ENCODE peak calls at places on chromosomes 6 and 20, in five cellular contexts. T is HT-29, B is fibroblast of the aortic adventitia, M is posterior cingulate gyrus, K is heart left ventricle. W is an unnamed sample.

GRCh38 chr6:138246650-138247440 is 28.6 kb upstream of the PBOV1 start:
- DNase-seq in T (no peak), B (no peak), M (no peak), K (no peak), W (no peak)

GRCh38 chr6:94548211-94548610 is 1029.1 kb upstream of the MANEA start:
- DNase-seq in T (no peak), B (no peak), M (no peak), K (no peak), W (no peak)

GRCh38 chr20:46690219-46691111 is 1.2 kb upstream of the TP53RK start:
- DNase-seq in T (no peak), B (peak; percentile 28), M (no peak), K (no peak), W (no peak)

GRCh38 chr6:46772038-46772437 is 21.2 kb upstream of the MEP1A start:
- DNase-seq in T (no peak), B (no peak), M (no peak), K (no peak), W (no peak)

GRCh38 chr6:13910443-13910842 is 14.3 kb upstream of the RNF182 start:
- DNase-seq in T (no peak), B (no peak), M (no peak), K (no peak), W (no peak)

GRCh38 chr6:107490568-107491058 is 696 bp downstream of the SOBP start:
- DNase-seq in T (no peak), B (no peak), M (no peak), K (peak; percentile 61), W (no peak)

GRCh38 chr6:42527204-42527603 is 36.6 kb upstream of the UBR2 start:
- DNase-seq in T (no peak), B (no peak), M (no peak), K (no peak), W (no peak)

GRCh38 chr6:31952140-31952805 is 6.4 kb downstream of the CFB start:
- DNase-seq in T (peak; percentile 79), B (peak; percentile 75), M (no peak), K (peak; percentile 73), W (peak; percentile 46)

GRCh38 chr6:110979565-110980096 is 2.2 kb upstream of the RPF2 start:
- DNase-seq in T (no peak), B (no peak), M (no peak), K (no peak), W (no peak)

GRCh38 chr6:34131326-34132081 is 14.4 kb downstream of the GRM4 start:
- DNase-seq in T (no peak), B (no peak), M (no peak), K (no peak), W (no peak)

GRCh38 chr6:132380358-132380757 is 20.9 kb downstream of the MOXD1 start:
- DNase-seq in T (no peak), B (no peak), M (no peak), K (no peak), W (no peak)

GRCh38 chr6:87718662-87719433 is 16.8 kb upstream of the AKIRIN2 start:
- DNase-seq in T (no peak), B (peak; percentile 41), M (no peak), K (no peak), W (no peak)

GRCh38 chr6:112014483-112014882 is 39.4 kb upstream of the CCN6 start:
- DNase-seq in T (no peak), B (peak; percentile 88), M (no peak), K (no peak), W (no peak)

GRCh38 chr20:38315290-38315966 is 11.5 kb downstream of the BPI start:
- DNase-seq in T (peak; percentile 41), B (peak; percentile 42), M (no peak), K (no peak), W (no peak)

GRCh38 chr6:127459231-127459641 is at the start of gene KIAA0408:
- DNase-seq in T (no peak), B (peak; percentile 77), M (no peak), K (peak; percentile 61), W (no peak)

GRCh38 chr6:6815732-6816131 is 227.2 kb downstream of the LY86 start:
- DNase-seq in T (no peak), B (no peak), M (no peak), K (no peak), W (no peak)

GRCh38 chr20:3163099-3164042 is 3.7 kb upstream of the FASTKD5 start:
- DNase-seq in T (no peak), B (no peak), M (no peak), K (no peak), W (no peak)

GRCh38 chr6:164069352-164070022 is 655.0 kb downstream of the QKI start:
- DNase-seq in T (no peak), B (peak; percentile 51), M (no peak), K (peak; percentile 84), W (no peak)